ENCODE peak calls at places on chromosomes 16 and 17, in seven cellular contexts. One of them, this sample, is unnamed.
A peak's percentile ranks its signal among the peaks of the same experiment; 100 is the strongest.

GRCh38 chr16:28846933-28847273 is 755 bp upstream of the TUFM start:
- DNase-seq in body of pancreas: no peak
- DNase-seq in WTC11: no peak
- DNase-seq in tibial artery: no peak
- DNase-seq in heart right ventricle: no peak
- DNase-seq in brain microvascular endothelial cell: no peak
- DNase-seq in HFF-Myc: no peak
- DNase-seq in this sample: no peak

GRCh38 chr17:48376926-48377325 is 53.1 kb downstream of the SKAP1 start:
- DNase-seq in body of pancreas: no peak
- DNase-seq in WTC11: no peak
- DNase-seq in tibial artery: no peak
- DNase-seq in heart right ventricle: no peak
- DNase-seq in brain microvascular endothelial cell: no peak
- DNase-seq in HFF-Myc: no peak
- DNase-seq in this sample: no peak

GRCh38 chr17:4032738-4033137 is 68.5 kb upstream of the ATP2A3 start:
- DNase-seq in body of pancreas: no peak
- DNase-seq in WTC11: peak; percentile 31
- DNase-seq in tibial artery: no peak
- DNase-seq in heart right ventricle: no peak
- DNase-seq in brain microvascular endothelial cell: no peak
- DNase-seq in HFF-Myc: no peak
- DNase-seq in this sample: no peak

GRCh38 chr16:85555549-85556455 is 57.3 kb upstream of the GSE1 start:
- DNase-seq in body of pancreas: peak; percentile 79
- DNase-seq in WTC11: peak; percentile 63
- DNase-seq in tibial artery: peak; percentile 52
- DNase-seq in heart right ventricle: peak; percentile 49
- DNase-seq in brain microvascular endothelial cell: peak; percentile 42
- DNase-seq in HFF-Myc: no peak
- DNase-seq in this sample: peak; percentile 81

GRCh38 chr16:68084504-68085258 is 489 bp upstream of the NFATC3 start:
- DNase-seq in body of pancreas: peak; percentile 86
- DNase-seq in WTC11: peak; percentile 80
- DNase-seq in tibial artery: peak; percentile 91
- DNase-seq in heart right ventricle: peak; percentile 93
- DNase-seq in brain microvascular endothelial cell: peak; percentile 39
- DNase-seq in HFF-Myc: peak; percentile 81
- DNase-seq in this sample: peak; percentile 90

GRCh38 chr16:27430512-27430911 is 28.5 kb downstream of the IL21R start:
- DNase-seq in body of pancreas: no peak
- DNase-seq in WTC11: no peak
- DNase-seq in tibial artery: no peak
- DNase-seq in heart right ventricle: no peak
- DNase-seq in brain microvascular endothelial cell: no peak
- DNase-seq in HFF-Myc: no peak
- DNase-seq in this sample: peak; percentile 5

GRCh38 chr16:85270365-85270764 is 158.1 kb upstream of the CIBAR2 start:
- DNase-seq in body of pancreas: no peak
- DNase-seq in WTC11: no peak
- DNase-seq in tibial artery: no peak
- DNase-seq in heart right ventricle: no peak
- DNase-seq in brain microvascular endothelial cell: no peak
- DNase-seq in HFF-Myc: no peak
- DNase-seq in this sample: no peak

GRCh38 chr17:49730078-49730786 is 22.5 kb upstream of the SLC35B1 start:
- DNase-seq in body of pancreas: peak; percentile 92
- DNase-seq in WTC11: no peak
- DNase-seq in tibial artery: peak; percentile 80
- DNase-seq in heart right ventricle: peak; percentile 81
- DNase-seq in brain microvascular endothelial cell: peak; percentile 40
- DNase-seq in HFF-Myc: peak; percentile 60
- DNase-seq in this sample: no peak

GRCh38 chr17:70095455-70095854 is 20.4 kb downstream of the KCNJ16 start:
- DNase-seq in body of pancreas: no peak
- DNase-seq in WTC11: no peak
- DNase-seq in tibial artery: no peak
- DNase-seq in heart right ventricle: no peak
- DNase-seq in brain microvascular endothelial cell: no peak
- DNase-seq in HFF-Myc: no peak
- DNase-seq in this sample: no peak

GRCh38 chr16:35734728-35735402 is 2275.5 kb downstream of the TP53TG3F start:
- DNase-seq in body of pancreas: no peak
- DNase-seq in WTC11: no peak
- DNase-seq in tibial artery: no peak
- DNase-seq in heart right ventricle: no peak
- DNase-seq in brain microvascular endothelial cell: no peak
- DNase-seq in HFF-Myc: no peak
- DNase-seq in this sample: no peak

DNA sequence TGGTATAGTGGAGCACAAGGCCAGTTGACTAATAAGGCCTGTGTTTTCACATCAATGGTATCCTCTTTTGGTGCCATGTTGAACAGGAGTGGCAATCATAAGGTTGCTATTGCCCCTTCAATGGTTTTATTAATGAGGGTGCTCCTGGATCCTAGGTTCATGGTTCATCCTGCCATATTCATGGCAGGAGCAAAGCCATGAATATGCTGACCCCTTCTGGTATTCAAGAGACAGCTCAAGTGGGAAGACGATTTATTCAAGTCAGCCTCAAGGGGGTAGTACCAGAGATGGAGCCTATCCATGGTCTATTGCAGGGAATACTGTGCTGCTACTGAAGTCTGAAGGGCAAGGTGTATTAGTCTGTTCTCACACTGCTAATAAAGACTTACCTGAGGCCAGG is 2.6 kb downstream of the ABCA9 start:
- DNase-seq in body of pancreas: peak; percentile 8
- DNase-seq in WTC11: no peak
- DNase-seq in tibial artery: no peak
- DNase-seq in heart right ventricle: no peak
- DNase-seq in brain microvascular endothelial cell: no peak
- DNase-seq in HFF-Myc: no peak
- DNase-seq in this sample: no peak
- TF ChIP-seq CTCF in body of pancreas: peak; percentile 84
- TF ChIP-seq CTCF in WTC11: peak; percentile 32
- TF ChIP-seq CTCF in tibial artery: no peak
- TF ChIP-seq CTCF in heart right ventricle: no peak
- TF ChIP-seq CTCF in brain microvascular endothelial cell: peak; percentile 21
- TF ChIP-seq CTCF in HFF-Myc: no peak
- TF ChIP-seq CTCF in this sample: no peak

GRCh38 chr16:13099822-13100221 is 198.4 kb downstream of the SHISA9 start:
- DNase-seq in body of pancreas: no peak
- DNase-seq in WTC11: peak; percentile 62
- DNase-seq in tibial artery: no peak
- DNase-seq in heart right ventricle: no peak
- DNase-seq in brain microvascular endothelial cell: no peak
- DNase-seq in HFF-Myc: no peak
- DNase-seq in this sample: no peak

GRCh38 chr16:13100970-13101369 is 199.6 kb downstream of the SHISA9 start:
- DNase-seq in body of pancreas: no peak
- DNase-seq in WTC11: no peak
- DNase-seq in tibial artery: no peak
- DNase-seq in heart right ventricle: no peak
- DNase-seq in brain microvascular endothelial cell: no peak
- DNase-seq in HFF-Myc: no peak
- DNase-seq in this sample: no peak

GRCh38 chr16:13101828-13102227 is 200.4 kb downstream of the SHISA9 start:
- DNase-seq in body of pancreas: no peak
- DNase-seq in WTC11: no peak
- DNase-seq in tibial artery: no peak
- DNase-seq in heart right ventricle: no peak
- DNase-seq in brain microvascular endothelial cell: no peak
- DNase-seq in HFF-Myc: no peak
- DNase-seq in this sample: no peak

GRCh38 chr16:13095061-13095460 is 193.7 kb downstream of the SHISA9 start:
- DNase-seq in body of pancreas: no peak
- DNase-seq in WTC11: no peak
- DNase-seq in tibial artery: no peak
- DNase-seq in heart right ventricle: no peak
- DNase-seq in brain microvascular endothelial cell: no peak
- DNase-seq in HFF-Myc: no peak
- DNase-seq in this sample: no peak

GRCh38 chr16:13098536-13098935 is 197.1 kb downstream of the SHISA9 start:
- DNase-seq in body of pancreas: no peak
- DNase-seq in WTC11: no peak
- DNase-seq in tibial artery: no peak
- DNase-seq in heart right ventricle: no peak
- DNase-seq in brain microvascular endothelial cell: no peak
- DNase-seq in HFF-Myc: no peak
- DNase-seq in this sample: no peak
- TF ChIP-seq CTCF in body of pancreas: no peak
- TF ChIP-seq CTCF in WTC11: no peak
- TF ChIP-seq CTCF in tibial artery: no peak
- TF ChIP-seq CTCF in heart right ventricle: no peak
- TF ChIP-seq CTCF in brain microvascular endothelial cell: no peak
- TF ChIP-seq CTCF in HFF-Myc: no peak
- TF ChIP-seq CTCF in this sample: no peak

GRCh38 chr16:88673685-88674398 is 11.0 kb upstream of the MVD start:
- DNase-seq in body of pancreas: no peak
- DNase-seq in WTC11: no peak
- DNase-seq in tibial artery: no peak
- DNase-seq in heart right ventricle: peak; percentile 58
- DNase-seq in brain microvascular endothelial cell: no peak
- DNase-seq in HFF-Myc: no peak
- DNase-seq in this sample: no peak

GRCh38 chr16:88676502-88677242 is 9.6 kb downstream of the SNAI3 start:
- DNase-seq in body of pancreas: no peak
- DNase-seq in WTC11: no peak
- DNase-seq in tibial artery: no peak
- DNase-seq in heart right ventricle: no peak
- DNase-seq in brain microvascular endothelial cell: no peak
- DNase-seq in HFF-Myc: no peak
- DNase-seq in this sample: no peak

GRCh38 chr16:88671806-88672205 is 8.9 kb upstream of the MVD start:
- DNase-seq in body of pancreas: no peak
- DNase-seq in WTC11: no peak
- DNase-seq in tibial artery: no peak
- DNase-seq in heart right ventricle: no peak
- DNase-seq in brain microvascular endothelial cell: no peak
- DNase-seq in HFF-Myc: no peak
- DNase-seq in this sample: no peak

GRCh38 chr16:88669986-88670385 is 7.1 kb upstream of the MVD start:
- DNase-seq in body of pancreas: no peak
- DNase-seq in WTC11: no peak
- DNase-seq in tibial artery: no peak
- DNase-seq in heart right ventricle: no peak
- DNase-seq in brain microvascular endothelial cell: no peak
- DNase-seq in HFF-Myc: no peak
- DNase-seq in this sample: no peak

GRCh38 chr16:88672776-88673175 is 9.9 kb upstream of the MVD start:
- DNase-seq in body of pancreas: no peak
- DNase-seq in WTC11: peak; percentile 80
- DNase-seq in tibial artery: no peak
- DNase-seq in heart right ventricle: no peak
- DNase-seq in brain microvascular endothelial cell: no peak
- DNase-seq in HFF-Myc: no peak
- DNase-seq in this sample: peak; percentile 63
- TF ChIP-seq CTCF in body of pancreas: peak; percentile 12
- TF ChIP-seq CTCF in WTC11: no peak
- TF ChIP-seq CTCF in tibial artery: no peak
- TF ChIP-seq CTCF in heart right ventricle: peak; percentile 12
- TF ChIP-seq CTCF in brain microvascular endothelial cell: peak; percentile 62
- TF ChIP-seq CTCF in HFF-Myc: peak; percentile 30
- TF ChIP-seq CTCF in this sample: peak; percentile 22

GRCh38 chr17:8255499-8255898 is 6.4 kb downstream of the PFAS start:
- DNase-seq in body of pancreas: no peak
- DNase-seq in WTC11: no peak
- DNase-seq in tibial artery: no peak
- DNase-seq in heart right ventricle: no peak
- DNase-seq in brain microvascular endothelial cell: no peak
- DNase-seq in HFF-Myc: no peak
- DNase-seq in this sample: no peak
- TF ChIP-seq CTCF in body of pancreas: no peak
- TF ChIP-seq CTCF in WTC11: no peak
- TF ChIP-seq CTCF in tibial artery: no peak
- TF ChIP-seq CTCF in heart right ventricle: no peak
- TF ChIP-seq CTCF in brain microvascular endothelial cell: peak; percentile 42
- TF ChIP-seq CTCF in HFF-Myc: peak; percentile 22
- TF ChIP-seq CTCF in this sample: no peak

GRCh38 chr16:71441348-71441781 is 489 bp downstream of the TLE7 start:
- DNase-seq in body of pancreas: no peak
- DNase-seq in WTC11: peak; percentile 89
- DNase-seq in tibial artery: no peak
- DNase-seq in heart right ventricle: no peak
- DNase-seq in brain microvascular endothelial cell: no peak
- DNase-seq in HFF-Myc: no peak
- DNase-seq in this sample: peak; percentile 31
- TF ChIP-seq CTCF in body of pancreas: no peak
- TF ChIP-seq CTCF in WTC11: peak; percentile 85
- TF ChIP-seq CTCF in tibial artery: no peak
- TF ChIP-seq CTCF in heart right ventricle: peak; percentile 32
- TF ChIP-seq CTCF in brain microvascular endothelial cell: peak; percentile 28
- TF ChIP-seq CTCF in HFF-Myc: peak; percentile 52
- TF ChIP-seq CTCF in this sample: peak; percentile 27

GRCh38 chr17:39920218-39921210 is 2.1 kb upstream of the GSDMB start:
- DNase-seq in body of pancreas: no peak
- DNase-seq in WTC11: no peak
- DNase-seq in tibial artery: no peak
- DNase-seq in heart right ventricle: no peak
- DNase-seq in brain microvascular endothelial cell: no peak
- DNase-seq in HFF-Myc: no peak
- DNase-seq in this sample: peak; percentile 67

GRCh38 chr17:39921323-39921722 is 2.9 kb upstream of the GSDMB start:
- DNase-seq in body of pancreas: no peak
- DNase-seq in WTC11: no peak
- DNase-seq in tibial artery: no peak
- DNase-seq in heart right ventricle: no peak
- DNase-seq in brain microvascular endothelial cell: no peak
- DNase-seq in HFF-Myc: no peak
- DNase-seq in this sample: no peak

GRCh38 chr17:39923836-39924690 is 3.3 kb downstream of the ORMDL3 start:
- DNase-seq in body of pancreas: no peak
- DNase-seq in WTC11: peak; percentile 27
- DNase-seq in tibial artery: no peak
- DNase-seq in heart right ventricle: no peak
- DNase-seq in brain microvascular endothelial cell: peak; percentile 13
- DNase-seq in HFF-Myc: no peak
- DNase-seq in this sample: peak; percentile 31

GRCh38 chr17:39923230-39923629 is 4.2 kb downstream of the ORMDL3 start:
- DNase-seq in body of pancreas: no peak
- DNase-seq in WTC11: no peak
- DNase-seq in tibial artery: no peak
- DNase-seq in heart right ventricle: no peak
- DNase-seq in brain microvascular endothelial cell: no peak
- DNase-seq in HFF-Myc: no peak
- DNase-seq in this sample: no peak

GRCh38 chr17:39922006-39922405 is 3.6 kb upstream of the GSDMB start:
- DNase-seq in body of pancreas: no peak
- DNase-seq in WTC11: no peak
- DNase-seq in tibial artery: no peak
- DNase-seq in heart right ventricle: no peak
- DNase-seq in brain microvascular endothelial cell: no peak
- DNase-seq in HFF-Myc: no peak
- DNase-seq in this sample: no peak
- TF ChIP-seq CTCF in body of pancreas: no peak
- TF ChIP-seq CTCF in WTC11: no peak
- TF ChIP-seq CTCF in tibial artery: no peak
- TF ChIP-seq CTCF in heart right ventricle: no peak
- TF ChIP-seq CTCF in brain microvascular endothelial cell: no peak
- TF ChIP-seq CTCF in HFF-Myc: no peak
- TF ChIP-seq CTCF in this sample: no peak